ENCODE peak calls at places on chromosomes 16 and 17, in four cellular contexts. V, Q, K and J are unnamed samples.

GRCh38 chr16:19783363-19783762 is 65.3 kb downstream of the IQCK start:
- DNase-seq in K (no peak), Q (no peak), V (no peak), J (no peak)

GRCh38 chr16:13519871-13520270 is 400.1 kb upstream of the ERCC4 start:
- DNase-seq in Q (no peak), V (no peak), K (no peak), J (no peak)

GRCh38 chr17:17812211-17813054 is 24.4 kb downstream of the SREBF1 start:
- DNase-seq in Q (peak), K (peak), V (peak), J (peak)

GRCh38 chr16:66565051-66565450 is 1.2 kb upstream of the CMTM1 start:
- DNase-seq in K (no peak), V (no peak), Q (no peak), J (no peak)

GRCh38 chr16:14360326-14361037 is 269.6 kb downstream of the PARN start:
- DNase-seq in Q (no peak), V (no peak), K (no peak), J (no peak)

GRCh38 chr17:7862692-7863437 is 5.1 kb downstream of the CYB5D1 start:
- DNase-seq in V (peak), K (no peak), Q (no peak), J (peak)

GRCh38 chr17:17724307-17724921 is 43.2 kb downstream of the RAI1 start:
- DNase-seq in K (no peak), V (peak), Q (no peak), J (no peak)

GRCh38 chr17:80826955-80827645 is 164.5 kb upstream of the CHMP6 start:
- DNase-seq in K (no peak), V (peak), Q (peak), J (peak)

GRCh38 chr16:53817117-53817516 is 113.2 kb downstream of the FTO start:
- DNase-seq in V (peak), Q (peak), K (no peak), J (peak)

GRCh38 chr16:74567901-74568300 is 39.0 kb downstream of the GLG1 start:
- DNase-seq in V (no peak), Q (no peak), K (no peak), J (no peak)

GRCh38 chr17:45997624-45998023 is 1.4 kb upstream of the STH start:
- DNase-seq in K (no peak), V (peak), Q (no peak), J (peak)

GRCh38 chr17:37239690-37240344 is 136.0 kb upstream of the C17orf78 start:
- DNase-seq in V (peak), Q (no peak), K (no peak), J (peak)

GRCh38 chr16:7182510-7183109 is 150.0 kb upstream of the RBFOX1 start:
- DNase-seq in Q (no peak), K (no peak), V (no peak), J (no peak)

GRCh38 chr16:14315683-14316320 is 244.7 kb downstream of the MRTFB start:
- DNase-seq in K (no peak), Q (no peak), V (no peak), J (no peak)

GRCh38 chr16:814974-815373 is 14.4 kb upstream of the GNG13 start:
- DNase-seq in K (no peak), V (peak), Q (no peak), J (no peak)

GRCh38 chr16:25038239-25038954 is 23.2 kb upstream of the ARHGAP17 start:
- DNase-seq in V (no peak), Q (no peak), K (no peak), J (no peak)

GRCh38 chr16:53429221-53429943 is 4.9 kb upstream of the RBL2 start:
- DNase-seq in V (peak), Q (peak), K (no peak), J (peak)

GRCh38 chr16:27945233-27945975 is 118.1 kb downstream of the GSG1L start:
- DNase-seq in V (no peak), K (no peak), Q (no peak), J (no peak)

GRCh38 chr16:29824589-29825144 is 4.4 kb downstream of the MVP start:
- DNase-seq in V (peak), K (no peak), Q (peak), J (peak)

GRCh38 chr16:441447-441846 is 16.0 kb downstream of the RAB11FIP3 start:
- DNase-seq in K (no peak), V (no peak), Q (no peak), J (no peak)

GRCh38 chr17:42679492-42680330 is 1.9 kb downstream of the CCR10 start:
- DNase-seq in V (peak), Q (peak), K (no peak), J (peak)

GRCh38 chr17:82022310-82022980 is at the start of gene CENPX:
- DNase-seq in K (no peak), V (peak), Q (no peak), J (no peak)

GRCh38 chr16:998211-998610 is 16.6 kb downstream of the SOX8 start:
- DNase-seq in Q (no peak), K (no peak), V (no peak), J (no peak)

GRCh38 chr16:67277294-67277998 is 1.9 kb upstream of the PLEKHG4 start:
- DNase-seq in V (peak), K (no peak), Q (peak), J (peak)

GRCh38 chr16:82509636-82510035 is 117.1 kb upstream of the CDH13 start:
- DNase-seq in K (no peak), V (no peak), Q (peak), J (no peak)

GRCh38 chr17:47895254-47895855 is 681 bp upstream of the SP2 start:
- DNase-seq in K (no peak), V (peak), Q (peak), J (peak)

GRCh38 chr16:83826146-83826913 is 18.6 kb downstream of the HSBP1 start:
- DNase-seq in V (peak), Q (peak), K (peak), J (peak)

GRCh38 chr17:3723188-3723555 is 531 bp upstream of the HASPIN start:
- DNase-seq in Q (no peak), V (no peak), K (no peak), J (no peak)

GRCh38 chr17:9371019-9371418 is 204.6 kb downstream of the STX8 start:
- DNase-seq in K (no peak), V (peak), Q (peak), J (peak)

GRCh38 chr17:50935201-50936124 is 69.3 kb upstream of the TOB1 start:
- DNase-seq in Q (peak), V (no peak), K (no peak), J (peak)

GRCh38 chr16:82793550-82794244 is 166.9 kb downstream of the CDH13 start:
- DNase-seq in V (no peak), K (no peak), Q (no peak), J (no peak)

GRCh38 chr17:68939195-68939594 is 16.0 kb downstream of the ABCA8 start:
- DNase-seq in V (no peak), Q (no peak), K (no peak), J (no peak)

GRCh38 chr17:27597188-27597580 is 33.8 kb upstream of the LGALS9 start:
- DNase-seq in K (no peak), Q (no peak), V (no peak), J (no peak)

GRCh38 chr17:13917635-13918034 is 151.7 kb upstream of the COX10 start:
- DNase-seq in K (no peak), V (no peak), Q (no peak), J (no peak)

GRCh38 chr17:32609085-32609484 is 122.3 kb downstream of the CDK5R1 start:
- DNase-seq in Q (peak), K (peak), V (peak), J (peak)

GRCh38 chr17:75681289-75681688 is 14.2 kb downstream of the SAP30BP start:
- DNase-seq in V (peak), Q (peak), K (no peak), J (peak)